ENCODE peak calls at places on chromosomes 12 and 14, in ten cellular contexts. E is RWPE1, G is stomach, X is IMR-90, K is heart left ventricle, W is Calu3, A is neural progenitor cell, D is dorsolateral prefrontal cortex, V is GM20000, B is GM23338. S is an unnamed sample.
A peak's percentile ranks its signal among the peaks of the same experiment; 100 is the strongest.

GRCh38 chr14:80364274-80364673 is 153.0 kb upstream of the DIO2 start:
- DNase-seq in E (peak; percentile 8), G (no peak), X (peak; percentile 21), K (no peak), W (no peak), A (peak; percentile 43), D (no peak), V (peak; percentile 8), B (peak; percentile 71), S (no peak)

GRCh38 chr12:30251546-30251945 is 444.1 kb downstream of the IPO8 start:
- DNase-seq in E (no peak), G (no peak), X (no peak), K (no peak), W (no peak), A (peak; percentile 48), D (no peak), V (no peak), B (peak; percentile 6), S (no peak)

GRCh38 chr12:112881602-112882001 is 25.2 kb upstream of the OAS1 start:
- DNase-seq in E (no peak), G (no peak), X (no peak), K (no peak), W (no peak), A (no peak), D (no peak), V (no peak), B (no peak), S (no peak)

GRCh38 chr12:53757095-53757770 is 5.5 kb upstream of the CISTR start:
- DNase-seq in E (no peak), G (peak; percentile 85), X (peak; percentile 55), K (peak; percentile 86), W (peak; percentile 93), A (peak; percentile 94), D (peak; percentile 82), V (peak; percentile 91), B (peak; percentile 96), S (peak; percentile 55)

GRCh38 chr14:33377596-33378390 is 439.1 kb downstream of the NPAS3 start:
- DNase-seq in E (no peak), G (no peak), X (no peak), K (no peak), W (no peak), A (no peak), D (no peak), V (no peak), B (no peak), S (no peak)

GRCh38 chr12:93750056-93750455 is 72.9 kb downstream of the CRADD start:
- DNase-seq in E (no peak), G (no peak), X (no peak), K (no peak), W (no peak), A (no peak), D (no peak), V (no peak), B (no peak), S (no peak)

GRCh38 chr12:130835436-130835835 is 3.6 kb downstream of the STX2 start:
- DNase-seq in E (no peak), G (no peak), X (no peak), K (no peak), W (no peak), A (no peak), D (no peak), V (no peak), B (no peak), S (no peak)

GRCh38 chr12:100024974-100025555 is 40.3 kb upstream of the ANKS1B start:
- DNase-seq in E (no peak), G (no peak), X (peak; percentile 67), K (no peak), W (no peak), A (no peak), D (no peak), V (no peak), B (no peak), S (no peak)

GRCh38 chr14:101225116-101225728 is 321.7 kb upstream of the RTL1 start:
- DNase-seq in E (no peak), G (no peak), X (no peak), K (no peak), W (no peak), A (no peak), D (no peak), V (no peak), B (no peak), S (no peak)

GRCh38 chr12:48351022-48351708 is 446 bp upstream of the ZNF641 start:
- DNase-seq in E (peak; percentile 45), G (peak; percentile 72), X (peak; percentile 59), K (no peak), W (peak; percentile 61), A (no peak), D (peak; percentile 55), V (no peak), B (peak; percentile 72), S (peak; percentile 63)

GRCh38 chr12:68865399-68866154 is 57.6 kb downstream of the MDM2 start:
- DNase-seq in E (no peak), G (no peak), X (no peak), K (no peak), W (no peak), A (no peak), D (no peak), V (no peak), B (no peak), S (no peak)

GRCh38 chr14:94382099-94382498 is 6.3 kb downstream of the SERPINA1 start:
- DNase-seq in E (no peak), G (no peak), X (no peak), K (no peak), W (no peak), A (no peak), D (no peak), V (no peak), B (no peak), S (no peak)

DNA sequence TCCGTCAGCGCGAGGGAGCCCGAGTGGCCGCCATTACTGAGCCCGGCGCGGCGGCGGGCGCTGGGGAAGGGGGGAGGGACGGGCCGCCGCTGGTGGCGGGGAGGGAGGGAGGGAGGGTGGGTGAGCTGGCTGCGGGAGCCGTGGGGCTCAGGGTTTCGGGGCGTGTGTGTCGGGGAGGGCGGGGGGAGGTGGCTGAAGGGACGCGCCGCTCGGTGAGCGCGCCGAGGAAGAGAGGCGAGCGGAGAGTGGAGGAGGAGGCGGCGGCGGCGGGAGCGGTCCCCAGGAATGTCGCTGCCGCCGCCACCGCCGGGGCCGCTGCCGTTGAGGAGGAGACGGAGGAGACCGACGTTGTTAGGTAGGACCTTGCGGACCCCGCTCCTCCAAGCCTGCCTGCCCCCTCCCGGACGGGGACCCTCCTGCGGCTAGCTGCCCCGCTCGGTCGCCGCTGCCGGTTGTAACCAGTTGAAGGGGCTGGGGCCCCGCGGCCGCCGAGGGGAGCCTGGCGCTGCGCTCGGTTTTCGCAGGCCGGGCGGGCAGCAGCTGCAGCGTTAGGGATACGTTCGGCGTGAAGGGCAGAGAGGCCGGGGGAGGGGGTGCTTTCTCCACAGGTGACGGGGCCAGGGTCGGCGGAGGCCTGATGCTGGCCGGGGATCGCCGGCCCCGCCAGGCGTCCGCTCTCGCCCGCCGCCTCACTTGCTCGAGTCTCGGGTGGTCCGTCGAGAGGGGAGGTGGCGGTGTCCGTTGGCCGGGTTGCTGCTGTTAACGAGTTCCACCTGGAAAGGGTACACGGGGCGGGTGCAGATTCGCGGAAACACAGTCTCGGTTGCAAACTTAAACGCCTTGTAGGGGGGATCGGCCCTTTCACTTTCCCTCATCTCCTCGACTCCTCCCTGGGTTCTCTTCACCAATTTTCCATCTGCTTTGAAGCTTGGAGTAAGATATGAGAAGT is at the start of gene ARHGAP5:
- DNase-seq in E (peak; percentile 20), G (peak; percentile 27), X (peak; percentile 14), K (peak; percentile 78), W (peak; percentile 56), A (peak; percentile 91), D (peak; percentile 29), V (peak; percentile 39), B (peak; percentile 81), S (no peak)
- TF ChIP-seq CTCF in E (no peak), G (no peak), X (peak; percentile 16), K (peak; percentile 12), W (no peak), A (peak; percentile 34), D (no peak), V (no peak), B (no peak), S (peak; percentile 11)

GRCh38 chr12:25677180-25677937 is 124.3 kb upstream of the LMNTD1 start:
- DNase-seq in E (no peak), G (no peak), X (no peak), K (no peak), W (no peak), A (no peak), D (no peak), V (no peak), B (no peak), S (no peak)
- TF ChIP-seq CTCF in E (no peak), G (no peak), X (no peak), K (no peak), W (no peak), A (no peak), D (no peak), V (no peak), B (no peak), S (no peak)

GRCh38 chr14:99521176-99522024 is 40.2 kb downstream of the CCNK start:
- DNase-seq in E (no peak), G (no peak), X (no peak), K (peak; percentile 37), W (no peak), A (no peak), D (no peak), V (no peak), B (no peak), S (no peak)

GRCh38 chr14:99522934-99523660 is 41.9 kb downstream of the CCNK start:
- DNase-seq in E (no peak), G (no peak), X (peak; percentile 23), K (peak; percentile 61), W (no peak), A (peak; percentile 89), D (no peak), V (no peak), B (no peak), S (no peak)

GRCh38 chr14:99522025-99522401 is 40.8 kb downstream of the CCNK start:
- DNase-seq in E (no peak), G (no peak), X (no peak), K (peak; percentile 33), W (no peak), A (no peak), D (no peak), V (no peak), B (no peak), S (no peak)

GRCh38 chr14:99523661-99524050 is 42.4 kb downstream of the CCNK start:
- DNase-seq in E (no peak), G (no peak), X (no peak), K (no peak), W (no peak), A (no peak), D (no peak), V (no peak), B (no peak), S (no peak)

GRCh38 chr14:99522457-99522891 is 41.3 kb downstream of the CCNK start:
- DNase-seq in E (no peak), G (no peak), X (peak; percentile 78), K (peak; percentile 74), W (no peak), A (peak; percentile 56), D (no peak), V (no peak), B (no peak), S (no peak)
- TF ChIP-seq CTCF in E (no peak), G (no peak), X (peak; percentile 44), K (no peak), W (no peak), A (no peak), D (no peak), V (no peak), B (no peak), S (no peak)

DNA sequence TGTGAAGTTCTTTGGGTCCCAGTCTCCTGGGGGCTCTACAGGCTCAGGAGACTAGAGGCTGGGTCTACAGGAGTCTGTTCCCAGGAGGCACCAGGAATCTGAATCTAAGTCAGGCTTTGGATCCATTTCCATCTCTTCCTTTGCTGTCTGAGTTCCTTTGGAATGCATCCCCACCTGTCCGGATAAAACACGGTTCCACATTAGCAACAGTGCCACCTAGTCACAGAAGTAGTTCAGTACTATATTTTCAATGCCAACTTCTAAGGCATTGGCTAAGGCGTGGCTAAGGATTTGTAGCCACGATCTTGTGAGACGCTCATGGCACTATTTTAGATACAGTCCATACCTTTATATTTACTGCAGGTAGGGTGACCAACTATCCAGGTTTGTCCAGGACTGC is 15.1 kb downstream of the ZC2HC1C start:
- DNase-seq in E (peak; percentile 33), G (no peak), X (no peak), K (no peak), W (no peak), A (no peak), D (no peak), V (no peak), B (no peak), S (no peak)
- TF ChIP-seq CTCF in E (peak; percentile 17), G (no peak), X (no peak), K (no peak), W (peak; percentile 15), A (peak; percentile 19), D (peak; percentile 26), V (no peak), B (peak; percentile 15), S (no peak)